ENCODE peak calls at places on chromosomes 3 and 15, in five cellular contexts. Y is HepG2, T is H1, H is GM12878, Q is K562. N is an unnamed sample.

GRCh38 chr15:85532689-85533088 is 152.3 kb downstream of the AKAP13 start:
- DNase-seq in T (no peak), H (no peak), Y (no peak), Q (no peak), N (no peak)

GRCh38 chr3:182794806-182795369 is 1.6 kb downstream of the ATP11B start:
- DNase-seq in T (no peak), H (no peak), Y (no peak), Q (no peak), N (no peak)

GRCh38 chr3:66604476-66604875 is 103.7 kb upstream of the LRIG1 start:
- DNase-seq in H (no peak), Q (no peak), T (no peak), Y (no peak), N (no peak)

GRCh38 chr3:58064923-58065638 is 56.9 kb downstream of the FLNB start:
- DNase-seq in T (no peak), H (no peak), Q (no peak), Y (no peak), N (no peak)

GRCh38 chr15:80489030-80489594 is 84.9 kb downstream of the ARNT2 start:
- DNase-seq in Q (no peak), H (no peak), T (no peak), Y (peak), N (no peak)

GRCh38 chr15:50854594-50855490 is 53.6 kb upstream of the AP4E1 start:
- DNase-seq in Q (no peak), H (peak), T (no peak), Y (peak), N (peak)

GRCh38 chr3:194396897-194397756 is 1.9 kb downstream of the GP5 start:
- DNase-seq in T (no peak), H (no peak), Q (no peak), Y (no peak), N (no peak)

GRCh38 chr3:19668163-19668562 is 265.9 kb downstream of the EFHB start:
- DNase-seq in Y (no peak), H (no peak), Q (no peak), T (no peak), N (no peak)

GRCh38 chr3:58117561-58118305 is 93.0 kb downstream of the DNASE1L3 start:
- DNase-seq in H (no peak), Y (no peak), Q (no peak), T (no peak), N (no peak)

GRCh38 chr15:41546846-41547786 is 3.1 kb upstream of the RPAP1 start:
- DNase-seq in T (no peak), H (no peak), Y (no peak), Q (no peak), N (peak)

GRCh38 chr3:133040696-133041523 is 2.7 kb downstream of the TMEM108 start:
- DNase-seq in H (peak), Q (peak), T (peak), Y (peak), N (peak)

GRCh38 chr15:61659571-61660190 is 400.6 kb downstream of the VPS13C start:
- DNase-seq in Y (no peak), T (no peak), Q (no peak), H (no peak), N (no peak)

GRCh38 chr3:27311400-27311799 is 57.8 kb downstream of the NEK10 start:
- DNase-seq in Y (peak), H (no peak), T (peak), Q (no peak), N (peak)

GRCh38 chr15:33675246-33675645 is 293.1 kb upstream of the CHRM5 start:
- DNase-seq in T (no peak), Y (no peak), H (no peak), Q (peak), N (peak)

GRCh38 chr3:195204360-195205166 is 66.4 kb downstream of the XXYLT1 start:
- DNase-seq in Q (no peak), T (no peak), H (peak), Y (no peak), N (no peak)

GRCh38 chr3:73520931-73521461 is 103.7 kb downstream of the PDZRN3 start:
- DNase-seq in Q (no peak), Y (no peak), T (no peak), H (no peak), N (no peak)
- TF ChIP-seq EP300 in Q (no peak), Y (no peak), T (no peak), H (no peak), N (no peak)

DNA sequence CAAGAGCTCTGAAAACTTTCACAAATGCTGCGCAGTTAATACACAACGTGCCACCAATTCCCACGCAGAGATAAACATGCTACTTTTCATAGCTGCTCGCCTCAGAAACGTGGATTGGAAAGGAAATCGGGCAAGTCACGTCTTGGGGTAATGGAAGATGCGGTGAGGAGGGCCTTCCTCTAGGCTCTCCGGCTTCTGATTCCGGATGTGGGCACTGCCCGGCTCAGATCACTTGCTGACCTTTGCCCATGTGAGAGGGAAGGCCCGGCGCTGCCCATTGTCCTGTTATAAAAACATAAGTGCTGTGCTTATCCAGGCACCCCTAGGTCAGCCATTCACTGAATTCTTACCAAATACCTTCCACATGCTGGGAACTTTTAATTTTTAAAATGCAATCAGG is 1.9 kb downstream of the ST8SIA2 start:
- DNase-seq in H (no peak), Q (no peak), Y (no peak), T (no peak), N (no peak)
- TF ChIP-seq HDAC2 in H (no peak), Q (no peak), Y (no peak), T (no peak), N (no peak)

DNA sequence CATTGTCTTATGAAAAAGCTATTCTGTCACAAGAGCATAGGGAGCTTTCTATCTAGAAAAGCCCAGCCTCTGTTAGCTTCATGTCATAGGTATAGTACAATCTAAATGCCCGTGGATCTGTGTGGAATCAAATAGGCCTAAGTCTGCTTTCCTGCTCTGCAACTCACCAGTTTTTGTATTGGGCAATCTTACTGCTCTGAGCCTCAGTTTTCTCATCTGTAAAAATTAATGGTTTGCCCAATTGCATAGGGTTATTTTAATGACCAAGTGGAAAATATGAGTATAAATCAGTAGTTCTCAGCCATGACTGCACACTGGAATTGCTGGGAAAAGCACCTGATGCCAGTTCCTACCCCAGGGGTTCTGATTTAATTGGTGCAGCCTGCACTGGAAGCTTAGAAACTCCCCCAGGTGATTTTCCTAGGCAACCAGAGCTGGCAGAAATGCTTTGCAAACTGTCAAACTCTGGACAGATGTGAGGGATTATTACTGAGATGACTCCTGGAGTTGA is 65.0 kb downstream of the ATP13A5 start:
- DNase-seq in H (no peak), Y (no peak), T (no peak), Q (no peak), N (no peak)
- TF ChIP-seq EP300 in H (no peak), Y (no peak), T (no peak), Q (no peak), N (no peak)

DNA sequence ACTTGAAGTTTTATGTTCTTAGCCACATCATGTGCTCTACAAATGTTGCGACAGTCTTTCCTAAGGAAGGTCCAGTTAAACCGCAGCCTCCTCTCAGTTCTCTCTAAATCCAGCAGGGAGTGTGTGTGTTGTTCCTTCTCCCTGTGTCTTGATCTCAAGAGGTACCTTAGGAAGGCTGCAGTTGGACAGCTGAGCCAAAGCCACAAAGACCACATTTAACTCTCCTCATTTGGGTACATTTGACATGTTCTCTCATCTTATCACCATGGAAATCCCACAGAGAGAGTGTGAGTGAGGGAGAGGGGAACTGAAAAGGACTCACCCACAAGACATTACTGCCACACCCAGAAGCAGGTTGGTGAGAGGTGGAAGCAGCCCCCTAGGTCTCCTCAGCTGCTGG is 79.5 kb downstream of the CD200R1L start:
- DNase-seq in Y (no peak), Q (no peak), T (no peak), H (peak), N (no peak)
- TF ChIP-seq HDAC2 in Y (no peak), Q (no peak), T (no peak), H (no peak), N (no peak)

N was measured in A549.